ENCODE peak calls at places on chromosomes 6 and 20, in eight cellular contexts. A is activated T-helper 9 cell treated with anti-CD3 and anti-CD28 coated beads, Interleukin-2, amount 50 U/mL, for 16 hours; E is nephron progenitor cell; P is CD4-positive, CD25-positive, alpha-beta regulatory T cell; J is stimulated activated CD8-positive, alpha-beta memory T cell treated with anti-CD3 and anti-CD28 coated beads, Interleukin-4, amount 100 ng/mL, for 24 hours; U is astrocyte of the spinal cord; M is brain pericyte; H is tibial nerve. Y is an unnamed sample.

GRCh38 chr6:37987008-37987407 is 167.5 kb downstream of the ZFAND3 start:
- DNase-seq in A (no peak), M (no peak), P (no peak), E (no peak), U (peak; percentile 54), J (no peak), H (no peak), Y (no peak)

GRCh38 chr6:170295519-170296422 is 4.9 kb upstream of the DLL1 start:
- DNase-seq in A (no peak), H (no peak), P (no peak), U (no peak), J (no peak), M (no peak), E (peak; percentile 72), Y (no peak)

GRCh38 chr6:82957171-82957894 is 108.3 kb downstream of the UBE3D start:
- DNase-seq in J (no peak), H (no peak), U (no peak), E (no peak), M (no peak), A (no peak), P (no peak), Y (no peak)

GRCh38 chr6:38865521-38866174 is 150.5 kb downstream of the DNAH8 start:
- DNase-seq in H (no peak), M (no peak), E (no peak), J (no peak), A (no peak), U (no peak), P (no peak), Y (no peak)

GRCh38 chr6:167949121-167949684 is 48.3 kb upstream of the KIF25 start:
- DNase-seq in M (no peak), U (no peak), P (no peak), J (no peak), A (no peak), H (no peak), E (no peak), Y (no peak)

GRCh38 chr20:13984211-13984610 is 6.2 kb downstream of the SEL1L2 start:
- DNase-seq in U (no peak), J (no peak), E (no peak), P (no peak), A (no peak), H (no peak), M (no peak), Y (no peak)

GRCh38 chr20:50634191-50634590 is 57.2 kb downstream of the RIPOR3 start:
- DNase-seq in E (no peak), P (no peak), M (no peak), U (no peak), A (no peak), J (no peak), H (no peak), Y (no peak)

GRCh38 chr6:20632696-20633095 is 98.4 kb downstream of the CDKAL1 start:
- DNase-seq in A (no peak), H (no peak), J (no peak), U (no peak), M (no peak), E (no peak), P (no peak), Y (no peak)

GRCh38 chr6:116398366-116399005 is 27.7 kb downstream of the DSE start:
- DNase-seq in U (peak; percentile 67), E (no peak), M (no peak), A (no peak), H (no peak), P (no peak), J (no peak), Y (no peak)

Y was measured in suprapubic skin.